ENCODE peak calls at places on chromosomes 11 and 22, in nine cellular contexts. L is fibroblast of lung, Q is GM23248, E is neuronal stem cell, P is left ventricle myocardium inferior, U is OCI-LY7, B is cardiac muscle cell, I is RWPE2, M is mammary epithelial cell. J is an unnamed sample. For H3K4me1, the result is how much of the 10 kb centered on the place peaks cover.

GRCh38 chr22:24695958-24696511 is 78.5 kb downstream of the PIWIL3 start:
- DNase-seq in L (peak), Q (no peak), E (no peak), P (peak), U (no peak), B (peak), I (no peak), M (no peak), J (peak)

GRCh38 chr11:132058211-132058772 is 687.9 kb downstream of the NTM start:
- DNase-seq in L (peak), Q (peak), E (no peak), P (no peak), U (no peak), B (no peak), I (no peak), M (no peak), J (peak)

GRCh38 chr22:36986242-36986821 is 32.9 kb downstream of the TST start:
- DNase-seq in L (peak), Q (no peak), E (no peak), P (no peak), U (peak), B (no peak), I (no peak), M (no peak), J (peak)

GRCh38 chr22:49971232-49972162 is 10.9 kb downstream of the PIM3 start:
- DNase-seq in L (peak), Q (peak), E (no peak), P (peak), U (no peak), B (peak), I (peak), M (no peak), J (peak)

GRCh38 chr22:49588739-49589138 is 238.9 kb downstream of the BRD1 start:
- DNase-seq in L (no peak), Q (no peak), E (no peak), P (no peak), U (no peak), B (no peak), I (peak), M (no peak), J (no peak)

GRCh38 chr11:111694851-111695250 is 71.3 kb downstream of the PPP2R1B start:
- DNase-seq in L (peak), Q (peak), E (no peak), P (no peak), U (peak), B (no peak), I (no peak), M (no peak), J (peak)

GRCh38 chr11:126268708-126269579 is at the start of the genes FOXRED1 and SRPRA:
- DNase-seq in L (peak), Q (peak), E (peak), P (peak), U (peak), B (peak), I (peak), M (peak), J (peak)

GRCh38 chr11:45921561-45922424 is 663 bp upstream of the LARGE2 start:
- DNase-seq in L (no peak), Q (no peak), E (peak), P (peak), U (peak), B (peak), I (peak), M (no peak), J (peak)

GRCh38 chr11:110317516-110317932 is 21.1 kb upstream of the RDX start:
- DNase-seq in L (peak), Q (peak), E (no peak), P (no peak), U (no peak), B (peak), I (no peak), M (peak), J (no peak)

GRCh38 chr11:1197431-1197885 is 25.4 kb upstream of the MUC5B start:
- DNase-seq in L (no peak), Q (no peak), E (no peak), P (peak), U (no peak), B (no peak), I (peak), M (no peak), J (no peak)

GRCh38 chr11:14054708-14055107 is 92.2 kb downstream of the SPON1 start:
- DNase-seq in L (peak), Q (peak), E (no peak), P (peak), U (peak), B (no peak), I (no peak), M (peak), J (no peak)

GRCh38 chr11:125623064-125623463 is 1.9 kb upstream of the CHEK1 start:
- DNase-seq in L (no peak), Q (no peak), E (no peak), P (no peak), U (no peak), B (no peak), I (no peak), M (no peak), J (no peak)

GRCh38 chr11:66912361-66912760 is 45.8 kb downstream of the PC start:
- DNase-seq in L (no peak), Q (no peak), E (no peak), P (no peak), U (no peak), B (no peak), I (no peak), M (no peak), J (no peak)

GRCh38 chr11:66915866-66916265 is 42.3 kb downstream of the PC start:
- DNase-seq in L (no peak), Q (no peak), E (no peak), P (no peak), U (no peak), B (no peak), I (no peak), M (no peak), J (no peak)

GRCh38 chr11:66912963-66913362 is 45.2 kb downstream of the PC start:
- DNase-seq in L (no peak), Q (no peak), E (no peak), P (no peak), U (no peak), B (no peak), I (no peak), M (no peak), J (no peak)

GRCh38 chr11:66915046-66915832 is 42.9 kb downstream of the PC start:
- DNase-seq in L (no peak), Q (no peak), E (no peak), P (no peak), U (no peak), B (no peak), I (no peak), M (no peak), J (no peak)

GRCh38 chr11:66914505-66914904 is 43.7 kb downstream of the PC start:
- DNase-seq in L (no peak), Q (no peak), E (no peak), P (no peak), U (no peak), B (no peak), I (no peak), M (no peak), J (no peak)
- H3K27ac ChIP-seq in L (no peak), Q (no peak), E (no peak), P (no peak), U (no peak), B (no peak), I (no peak), M (no peak), J (no peak)

GRCh38 chr22:43042101-43042780 is 27.3 kb upstream of the PACSIN2 start:
- DNase-seq in L (peak), Q (no peak), E (no peak), P (no peak), U (no peak), B (no peak), I (no peak), M (peak), J (no peak)
- H3K4me1 ChIP-seq in L (under half), Q (under half), E (under half), P (under half), U (under half), B (under half), I (under half), M (under half), J (under half)

DNA sequence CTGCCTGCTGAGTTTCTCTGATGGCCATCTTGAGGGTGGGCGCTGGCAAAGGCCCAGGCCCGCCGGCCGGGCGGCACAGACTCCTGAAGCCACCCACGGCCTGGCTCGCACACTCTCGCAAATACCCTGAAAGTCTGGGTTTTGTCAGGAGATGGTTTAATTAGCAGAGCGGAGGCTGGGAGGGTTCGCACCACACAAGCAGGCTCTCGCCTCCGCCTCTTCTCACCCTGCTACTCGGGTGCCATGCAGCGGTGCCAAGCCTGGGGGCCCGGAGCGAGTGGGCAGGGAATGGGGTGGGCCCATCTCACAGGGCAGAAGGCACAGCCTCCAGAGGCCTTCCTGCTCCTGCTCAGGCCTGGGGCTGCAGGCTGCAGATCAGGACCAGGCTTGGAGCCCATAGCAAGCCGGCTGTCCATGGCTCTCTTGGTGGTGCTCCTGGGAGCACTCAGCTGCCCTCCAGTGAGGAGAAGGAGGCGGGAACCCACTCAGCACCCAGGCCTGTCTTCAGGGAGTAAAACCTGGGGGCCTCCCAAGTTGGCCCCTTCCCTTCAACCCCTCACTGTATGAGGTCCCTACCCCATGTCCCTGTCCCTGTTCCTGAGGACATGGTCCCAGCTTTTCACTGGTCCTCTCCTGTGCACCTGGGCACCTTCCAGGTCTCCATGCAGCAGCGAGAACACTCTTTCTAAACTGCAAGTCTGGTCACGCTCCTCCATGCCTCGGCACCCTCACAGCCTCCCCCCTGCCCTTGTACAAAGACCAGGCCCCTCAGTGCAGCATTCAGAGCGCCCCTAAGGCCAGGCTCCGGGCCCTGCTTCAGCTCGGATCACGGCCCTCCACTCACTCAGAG is 62.0 kb downstream of the FLRT1 start:
- DNase-seq in L (no peak), Q (no peak), E (no peak), P (no peak), U (no peak), B (no peak), I (no peak), M (no peak), J (no peak)
- H3K27ac ChIP-seq in L (no peak), Q (no peak), E (no peak), P (peak), U (no peak), B (no peak), I (no peak), M (no peak), J (no peak)

DNA sequence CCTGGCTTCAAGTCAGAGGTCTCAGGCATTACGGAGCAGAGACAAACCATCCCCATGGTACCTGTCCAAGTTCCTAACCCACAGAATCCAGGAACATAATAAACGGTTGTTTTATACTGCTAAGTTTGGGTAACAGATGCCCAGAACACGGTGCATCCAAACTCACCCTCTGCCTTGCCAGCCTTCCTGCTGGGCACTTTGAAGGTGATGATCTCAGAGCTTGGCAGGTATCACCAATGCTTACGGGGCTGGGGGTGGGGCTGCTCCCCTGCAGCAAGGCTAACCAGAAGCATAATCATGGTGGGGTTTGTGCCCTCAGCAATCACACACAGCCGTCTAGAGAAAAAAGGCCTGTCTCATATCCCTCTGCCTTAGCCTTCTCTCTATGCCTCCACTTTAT is 27.1 kb downstream of the DKK3 start:
- DNase-seq in L (no peak), Q (no peak), E (no peak), P (no peak), U (no peak), B (no peak), I (no peak), M (no peak), J (no peak)
- H3K4me1 ChIP-seq in L (half or more), Q (half or more), E (under half), P (half or more), U (under half), B (under half), I (under half), M (half or more), J (under half)

GRCh38 chr22:39710380-39711117 is 140.0 kb downstream of the CACNA1I start:
- DNase-seq in L (peak), Q (no peak), E (no peak), P (no peak), U (no peak), B (no peak), I (no peak), M (no peak), J (peak)

GRCh38 chr22:39706406-39707150 is 136.0 kb downstream of the CACNA1I start:
- DNase-seq in L (no peak), Q (peak), E (no peak), P (no peak), U (no peak), B (no peak), I (no peak), M (no peak), J (no peak)

GRCh38 chr22:39705386-39705785 is 134.8 kb downstream of the CACNA1I start:
- DNase-seq in L (no peak), Q (no peak), E (no peak), P (no peak), U (no peak), B (no peak), I (no peak), M (no peak), J (no peak)

GRCh38 chr22:39707816-39708215 is 137.3 kb downstream of the CACNA1I start:
- DNase-seq in L (no peak), Q (no peak), E (no peak), P (no peak), U (no peak), B (no peak), I (no peak), M (no peak), J (no peak)

GRCh38 chr22:39707351-39707750 is 136.8 kb downstream of the CACNA1I start:
- DNase-seq in L (no peak), Q (no peak), E (no peak), P (no peak), U (no peak), B (no peak), I (no peak), M (no peak), J (no peak)
- H3K27ac ChIP-seq in L (no peak), Q (no peak), E (no peak), P (no peak), U (no peak), B (no peak), I (no peak), M (no peak), J (no peak)

DNA sequence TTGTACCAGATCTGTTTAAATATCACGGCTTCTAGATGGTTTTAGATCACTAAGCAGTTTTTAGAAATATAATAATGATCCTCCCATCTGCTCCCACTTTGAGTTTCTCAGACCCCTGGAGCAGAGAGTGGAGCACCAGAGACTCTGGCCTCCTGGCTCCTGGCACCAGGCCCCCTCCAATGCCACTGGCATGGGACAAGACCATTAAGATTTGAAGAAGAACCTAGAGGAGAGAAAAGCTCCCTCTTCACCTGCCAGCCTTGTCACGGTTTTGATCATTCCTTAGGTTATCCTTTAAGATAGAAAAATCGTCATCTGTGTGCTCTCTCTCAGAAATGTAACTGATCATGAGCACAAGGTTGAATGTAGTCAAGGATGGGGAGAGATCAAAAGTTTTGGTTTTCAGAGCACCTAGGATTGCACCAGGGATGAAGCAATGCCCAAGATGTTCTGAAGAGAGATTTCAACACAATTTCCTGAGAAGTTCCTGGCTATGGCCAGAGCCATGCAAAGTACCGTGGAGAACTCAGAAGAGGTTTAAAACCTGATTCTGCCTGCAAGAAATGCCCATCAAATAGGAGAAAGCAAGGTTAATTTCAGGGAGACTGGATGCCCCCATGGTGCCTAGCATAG is 22.2 kb downstream of the IL10RA start:
- DNase-seq in L (no peak), Q (no peak), E (no peak), P (no peak), U (no peak), B (no peak), I (no peak), M (no peak), J (no peak)
- H3K4me1 ChIP-seq in L (under half), Q (under half), E (under half), P (under half), U (half or more), B (under half), I (under half), M (under half), J (under half)

GRCh38 chr11:9351956-9352355 is 32.5 kb upstream of the IPO7 start:
- DNase-seq in L (no peak), Q (peak), E (no peak), P (no peak), U (no peak), B (no peak), I (no peak), M (peak), J (no peak)
- H3K27ac ChIP-seq in L (no peak), Q (no peak), E (no peak), P (peak), U (no peak), B (no peak), I (no peak), M (no peak), J (no peak)

GRCh38 chr22:46813816-46814597 is 51.6 kb downstream of the TBC1D22A start:
- DNase-seq in L (peak), Q (peak), E (no peak), P (no peak), U (no peak), B (no peak), I (peak), M (no peak), J (peak)
- H3K4me1 ChIP-seq in L (under half), Q (under half), E (under half), P (under half), U (under half), B (under half), I (under half), M (under half), J (under half)

DNA sequence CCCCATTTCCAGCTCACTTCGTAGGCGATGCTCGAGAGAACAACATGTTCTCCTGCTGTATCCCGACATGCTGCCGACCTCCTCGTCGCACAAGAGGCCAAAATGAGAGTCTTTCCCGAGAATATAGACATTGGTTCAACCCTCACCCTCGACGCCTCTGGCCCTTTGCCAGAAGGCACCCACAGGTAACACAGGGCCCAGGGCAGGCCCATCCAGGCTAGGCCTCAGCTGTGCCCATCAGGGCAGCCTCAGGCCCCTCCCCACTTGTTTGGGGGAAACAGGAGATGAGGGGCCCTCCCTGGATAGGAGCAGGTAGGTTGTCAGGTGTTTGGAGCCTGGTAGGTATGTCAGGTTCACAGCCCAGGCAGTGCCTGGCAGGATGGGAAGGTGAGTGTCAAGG is 2.7 kb upstream of the RGL4 start:
- DNase-seq in L (no peak), Q (no peak), E (no peak), P (no peak), U (no peak), B (no peak), I (no peak), M (no peak), J (no peak)
- H3K27ac ChIP-seq in L (no peak), Q (no peak), E (no peak), P (no peak), U (no peak), B (no peak), I (no peak), M (no peak), J (no peak)

J was measured in small intestine.